ENCODE peak calls at places on chromosome 19, in nine cellular contexts. One of them, this sample, is unnamed.

GRCh38 chr19:55392820-55393219 is 7.1 kb downstream of the RPL28 start:
- DNase-seq in endothelial cell: no peak
- DNase-seq in CD8-positive, alpha-beta T cell: no peak
- DNase-seq in left lung: no peak
- DNase-seq in AG04449: no peak
- DNase-seq in kidney epithelial cell: no peak
- DNase-seq in AG09309: no peak
- DNase-seq in Calu3: no peak
- DNase-seq in HFFc6: no peak
- DNase-seq in this sample: no peak

GRCh38 chr19:2274937-2275535 is 6.9 kb downstream of the PEAK3 start:
- DNase-seq in endothelial cell: peak; percentile 77
- DNase-seq in CD8-positive, alpha-beta T cell: no peak
- DNase-seq in left lung: peak; percentile 85
- DNase-seq in AG04449: no peak
- DNase-seq in kidney epithelial cell: no peak
- DNase-seq in AG09309: no peak
- DNase-seq in Calu3: peak; percentile 45
- DNase-seq in HFFc6: peak; percentile 70
- DNase-seq in this sample: peak; percentile 66

GRCh38 chr19:40159744-40160143 is 31.5 kb upstream of the MAP3K10 start:
- DNase-seq in endothelial cell: no peak
- DNase-seq in CD8-positive, alpha-beta T cell: no peak
- DNase-seq in left lung: no peak
- DNase-seq in AG04449: no peak
- DNase-seq in kidney epithelial cell: no peak
- DNase-seq in AG09309: no peak
- DNase-seq in Calu3: no peak
- DNase-seq in HFFc6: no peak
- DNase-seq in this sample: no peak

GRCh38 chr19:36113895-36114762 is 546 bp downstream of the POLR2I start:
- DNase-seq in endothelial cell: peak; percentile 9
- DNase-seq in CD8-positive, alpha-beta T cell: no peak
- DNase-seq in left lung: peak; percentile 83
- DNase-seq in AG04449: no peak
- DNase-seq in kidney epithelial cell: no peak
- DNase-seq in AG09309: no peak
- DNase-seq in Calu3: no peak
- DNase-seq in HFFc6: peak; percentile 10
- DNase-seq in this sample: peak; percentile 51

GRCh38 chr19:17197666-17198065 is 17.5 kb upstream of the USE1 start:
- DNase-seq in endothelial cell: no peak
- DNase-seq in CD8-positive, alpha-beta T cell: no peak
- DNase-seq in left lung: no peak
- DNase-seq in AG04449: no peak
- DNase-seq in kidney epithelial cell: no peak
- DNase-seq in AG09309: no peak
- DNase-seq in Calu3: no peak
- DNase-seq in HFFc6: no peak
- DNase-seq in this sample: no peak

GRCh38 chr19:57233207-57233606 is 2.4 kb downstream of the AURKC start:
- DNase-seq in endothelial cell: no peak
- DNase-seq in CD8-positive, alpha-beta T cell: no peak
- DNase-seq in left lung: no peak
- DNase-seq in AG04449: no peak
- DNase-seq in kidney epithelial cell: no peak
- DNase-seq in AG09309: no peak
- DNase-seq in Calu3: no peak
- DNase-seq in HFFc6: no peak
- DNase-seq in this sample: no peak

GRCh38 chr19:12872941-12873890 is 8.0 kb downstream of the DNASE2 start:
- DNase-seq in endothelial cell: no peak
- DNase-seq in CD8-positive, alpha-beta T cell: no peak
- DNase-seq in left lung: no peak
- DNase-seq in AG04449: no peak
- DNase-seq in kidney epithelial cell: peak; percentile 47
- DNase-seq in AG09309: no peak
- DNase-seq in Calu3: peak; percentile 81
- DNase-seq in HFFc6: peak; percentile 31
- DNase-seq in this sample: peak; percentile 86

GRCh38 chr19:54434112-54434861 is 14.7 kb upstream of the LENG8 start:
- DNase-seq in endothelial cell: no peak
- DNase-seq in CD8-positive, alpha-beta T cell: no peak
- DNase-seq in left lung: no peak
- DNase-seq in AG04449: no peak
- DNase-seq in kidney epithelial cell: no peak
- DNase-seq in AG09309: no peak
- DNase-seq in Calu3: no peak
- DNase-seq in HFFc6: no peak
- DNase-seq in this sample: no peak

GRCh38 chr19:12881172-12881808 is at the start of gene DNASE2:
- DNase-seq in endothelial cell: peak; percentile 70
- DNase-seq in CD8-positive, alpha-beta T cell: peak; percentile 76
- DNase-seq in left lung: peak; percentile 98
- DNase-seq in AG04449: peak; percentile 31
- DNase-seq in kidney epithelial cell: peak; percentile 61
- DNase-seq in AG09309: peak; percentile 61
- DNase-seq in Calu3: peak; percentile 91
- DNase-seq in HFFc6: peak; percentile 86
- DNase-seq in this sample: peak; percentile 94

GRCh38 chr19:42563352-42564210 is 31.1 kb downstream of the CEACAM8 start:
- DNase-seq in endothelial cell: peak; percentile 46
- DNase-seq in CD8-positive, alpha-beta T cell: no peak
- DNase-seq in left lung: no peak
- DNase-seq in AG04449: no peak
- DNase-seq in kidney epithelial cell: no peak
- DNase-seq in AG09309: peak; percentile 10
- DNase-seq in Calu3: peak; percentile 54
- DNase-seq in HFFc6: peak; percentile 49
- DNase-seq in this sample: no peak

GRCh38 chr19:37251308-37252229 is 33.6 kb downstream of the ZNF383 start:
- DNase-seq in endothelial cell: no peak
- DNase-seq in CD8-positive, alpha-beta T cell: no peak
- DNase-seq in left lung: peak; percentile 79
- DNase-seq in AG04449: peak; percentile 89
- DNase-seq in kidney epithelial cell: peak; percentile 87
- DNase-seq in AG09309: peak; percentile 98
- DNase-seq in Calu3: no peak
- DNase-seq in HFFc6: peak; percentile 50
- DNase-seq in this sample: peak; percentile 36

GRCh38 chr19:13401388-13401787 is 104.9 kb downstream of the CACNA1A start:
- DNase-seq in endothelial cell: peak; percentile 3
- DNase-seq in CD8-positive, alpha-beta T cell: no peak
- DNase-seq in left lung: no peak
- DNase-seq in AG04449: no peak
- DNase-seq in kidney epithelial cell: no peak
- DNase-seq in AG09309: no peak
- DNase-seq in Calu3: peak; percentile 26
- DNase-seq in HFFc6: peak; percentile 35
- DNase-seq in this sample: no peak

GRCh38 chr19:49436381-49437017 is 4.8 kb downstream of the SLC17A7 start:
- DNase-seq in endothelial cell: peak; percentile 40
- DNase-seq in CD8-positive, alpha-beta T cell: no peak
- DNase-seq in left lung: peak; percentile 86
- DNase-seq in AG04449: no peak
- DNase-seq in kidney epithelial cell: no peak
- DNase-seq in AG09309: no peak
- DNase-seq in Calu3: peak; percentile 43
- DNase-seq in HFFc6: no peak
- DNase-seq in this sample: no peak

GRCh38 chr19:41431426-41432386 is 4.5 kb upstream of the B3GNT8 start:
- DNase-seq in endothelial cell: no peak
- DNase-seq in CD8-positive, alpha-beta T cell: no peak
- DNase-seq in left lung: peak; percentile 67
- DNase-seq in AG04449: no peak
- DNase-seq in kidney epithelial cell: no peak
- DNase-seq in AG09309: no peak
- DNase-seq in Calu3: no peak
- DNase-seq in HFFc6: peak; percentile 46
- DNase-seq in this sample: no peak

GRCh38 chr19:10961763-10962536 is 1.1 kb downstream of the SMARCA4 start:
- DNase-seq in endothelial cell: no peak
- DNase-seq in CD8-positive, alpha-beta T cell: no peak
- DNase-seq in left lung: no peak
- DNase-seq in AG04449: no peak
- DNase-seq in kidney epithelial cell: no peak
- DNase-seq in AG09309: no peak
- DNase-seq in Calu3: no peak
- DNase-seq in HFFc6: no peak
- DNase-seq in this sample: no peak

GRCh38 chr19:28303502-28303901 is 909.4 kb downstream of the UQCRFS1 start:
- DNase-seq in endothelial cell: no peak
- DNase-seq in CD8-positive, alpha-beta T cell: no peak
- DNase-seq in left lung: no peak
- DNase-seq in AG04449: no peak
- DNase-seq in kidney epithelial cell: no peak
- DNase-seq in AG09309: no peak
- DNase-seq in Calu3: no peak
- DNase-seq in HFFc6: no peak
- DNase-seq in this sample: no peak

GRCh38 chr19:39193785-39194184 is 3.0 kb upstream of the NCCRP1 start:
- DNase-seq in endothelial cell: no peak
- DNase-seq in CD8-positive, alpha-beta T cell: no peak
- DNase-seq in left lung: no peak
- DNase-seq in AG04449: no peak
- DNase-seq in kidney epithelial cell: no peak
- DNase-seq in AG09309: no peak
- DNase-seq in Calu3: no peak
- DNase-seq in HFFc6: no peak
- DNase-seq in this sample: no peak

GRCh38 chr19:44752816-44753618 is 4.5 kb downstream of the BCL3 start:
- DNase-seq in endothelial cell: peak; percentile 39
- DNase-seq in CD8-positive, alpha-beta T cell: peak; percentile 91
- DNase-seq in left lung: peak; percentile 98
- DNase-seq in AG04449: peak; percentile 89
- DNase-seq in kidney epithelial cell: peak; percentile 92
- DNase-seq in AG09309: peak; percentile 92
- DNase-seq in Calu3: peak; percentile 97
- DNase-seq in HFFc6: peak; percentile 86
- DNase-seq in this sample: peak; percentile 88

GRCh38 chr19:7953060-7953459 is 9.6 kb upstream of the TIMM44 start:
- DNase-seq in endothelial cell: no peak
- DNase-seq in CD8-positive, alpha-beta T cell: no peak
- DNase-seq in left lung: peak; percentile 40
- DNase-seq in AG04449: no peak
- DNase-seq in kidney epithelial cell: no peak
- DNase-seq in AG09309: no peak
- DNase-seq in Calu3: no peak
- DNase-seq in HFFc6: peak; percentile 31
- DNase-seq in this sample: no peak

GRCh38 chr19:6066661-6067646 is 43.3 kb downstream of the RFX2 start:
- DNase-seq in endothelial cell: peak; percentile 84
- DNase-seq in CD8-positive, alpha-beta T cell: no peak
- DNase-seq in left lung: peak; percentile 87
- DNase-seq in AG04449: peak; percentile 69
- DNase-seq in kidney epithelial cell: peak; percentile 96
- DNase-seq in AG09309: peak; percentile 64
- DNase-seq in Calu3: peak; percentile 85
- DNase-seq in HFFc6: peak; percentile 74
- DNase-seq in this sample: peak; percentile 86

GRCh38 chr19:1749373-1750342 is 3.6 kb upstream of the ONECUT3 start:
- DNase-seq in endothelial cell: no peak
- DNase-seq in CD8-positive, alpha-beta T cell: no peak
- DNase-seq in left lung: peak; percentile 50
- DNase-seq in AG04449: no peak
- DNase-seq in kidney epithelial cell: no peak
- DNase-seq in AG09309: no peak
- DNase-seq in Calu3: no peak
- DNase-seq in HFFc6: no peak
- DNase-seq in this sample: no peak

GRCh38 chr19:31127132-31127967 is 221.9 kb downstream of the TSHZ3 start:
- DNase-seq in endothelial cell: no peak
- DNase-seq in CD8-positive, alpha-beta T cell: no peak
- DNase-seq in left lung: no peak
- DNase-seq in AG04449: peak; percentile 95
- DNase-seq in kidney epithelial cell: peak; percentile 50
- DNase-seq in AG09309: peak; percentile 90
- DNase-seq in Calu3: no peak
- DNase-seq in HFFc6: peak; percentile 96
- DNase-seq in this sample: peak; percentile 43

GRCh38 chr19:15125232-15126067 is 18.2 kb downstream of the SYDE1 start:
- DNase-seq in endothelial cell: peak; percentile 100
- DNase-seq in CD8-positive, alpha-beta T cell: peak; percentile 95
- DNase-seq in left lung: peak; percentile 98
- DNase-seq in AG04449: peak; percentile 80
- DNase-seq in kidney epithelial cell: peak; percentile 93
- DNase-seq in AG09309: peak; percentile 79
- DNase-seq in Calu3: peak; percentile 96
- DNase-seq in HFFc6: peak; percentile 96
- DNase-seq in this sample: peak; percentile 98
- TF ChIP-seq CTCF in endothelial cell: no peak
- TF ChIP-seq CTCF in CD8-positive, alpha-beta T cell: no peak
- TF ChIP-seq CTCF in left lung: no peak
- TF ChIP-seq CTCF in AG04449: peak; percentile 3
- TF ChIP-seq CTCF in kidney epithelial cell: peak; percentile 9
- TF ChIP-seq CTCF in AG09309: no peak
- TF ChIP-seq CTCF in Calu3: no peak
- TF ChIP-seq CTCF in HFFc6: peak; percentile 35
- TF ChIP-seq CTCF in this sample: no peak

DNA sequence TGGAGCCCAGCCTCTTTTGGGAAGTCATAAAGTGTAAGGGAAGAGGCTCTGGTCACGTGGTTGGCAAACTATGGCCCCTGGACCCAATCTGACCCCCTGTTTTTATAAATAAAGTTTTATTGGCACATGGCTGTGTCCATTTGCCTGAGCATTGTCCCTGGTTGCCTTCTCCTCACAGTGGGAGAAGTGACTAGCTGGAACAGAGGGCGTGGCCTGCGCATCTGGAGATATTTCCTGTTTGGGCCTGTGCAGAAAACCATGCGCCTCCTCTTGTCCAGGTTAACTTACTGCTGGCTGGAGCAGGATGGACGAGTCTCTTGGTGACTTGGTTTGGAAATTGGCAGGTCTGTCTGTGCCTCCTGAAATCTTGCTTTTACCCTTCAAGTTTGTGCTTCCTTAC is 48.3 kb downstream of the KDM4B start:
- DNase-seq in endothelial cell: no peak
- DNase-seq in CD8-positive, alpha-beta T cell: no peak
- DNase-seq in left lung: no peak
- DNase-seq in AG04449: no peak
- DNase-seq in kidney epithelial cell: no peak
- DNase-seq in AG09309: no peak
- DNase-seq in Calu3: no peak
- DNase-seq in HFFc6: no peak
- DNase-seq in this sample: no peak
- TF ChIP-seq CTCF in endothelial cell: no peak
- TF ChIP-seq CTCF in CD8-positive, alpha-beta T cell: no peak
- TF ChIP-seq CTCF in left lung: no peak
- TF ChIP-seq CTCF in AG04449: no peak
- TF ChIP-seq CTCF in kidney epithelial cell: no peak
- TF ChIP-seq CTCF in AG09309: no peak
- TF ChIP-seq CTCF in Calu3: no peak
- TF ChIP-seq CTCF in HFFc6: no peak
- TF ChIP-seq CTCF in this sample: no peak

GRCh38 chr19:52601025-52601973 is 31.2 kb downstream of the ZNF701 start:
- DNase-seq in endothelial cell: peak; percentile 93
- DNase-seq in CD8-positive, alpha-beta T cell: peak; percentile 92
- DNase-seq in left lung: peak; percentile 100
- DNase-seq in AG04449: peak; percentile 23
- DNase-seq in kidney epithelial cell: peak; percentile 39
- DNase-seq in AG09309: peak; percentile 48
- DNase-seq in Calu3: peak; percentile 76
- DNase-seq in HFFc6: peak; percentile 90
- DNase-seq in this sample: peak; percentile 96
- TF ChIP-seq CTCF in endothelial cell: peak; percentile 27
- TF ChIP-seq CTCF in CD8-positive, alpha-beta T cell: peak; percentile 49
- TF ChIP-seq CTCF in left lung: peak; percentile 27
- TF ChIP-seq CTCF in AG04449: peak; percentile 46
- TF ChIP-seq CTCF in kidney epithelial cell: peak; percentile 42
- TF ChIP-seq CTCF in AG09309: peak; percentile 30
- TF ChIP-seq CTCF in Calu3: no peak
- TF ChIP-seq CTCF in HFFc6: peak; percentile 73
- TF ChIP-seq CTCF in this sample: no peak

GRCh38 chr19:15810335-15810734 is 5.1 kb downstream of the OR10H1 start:
- DNase-seq in endothelial cell: no peak
- DNase-seq in CD8-positive, alpha-beta T cell: no peak
- DNase-seq in left lung: no peak
- DNase-seq in AG04449: no peak
- DNase-seq in kidney epithelial cell: no peak
- DNase-seq in AG09309: no peak
- DNase-seq in Calu3: no peak
- DNase-seq in HFFc6: no peak
- DNase-seq in this sample: no peak
- TF ChIP-seq CTCF in endothelial cell: no peak
- TF ChIP-seq CTCF in CD8-positive, alpha-beta T cell: no peak
- TF ChIP-seq CTCF in left lung: no peak
- TF ChIP-seq CTCF in AG04449: no peak
- TF ChIP-seq CTCF in kidney epithelial cell: no peak
- TF ChIP-seq CTCF in AG09309: no peak
- TF ChIP-seq CTCF in Calu3: no peak
- TF ChIP-seq CTCF in HFFc6: no peak
- TF ChIP-seq CTCF in this sample: no peak